ENCODE peak calls at places on chromosomes 13 and 19, in nine cellular contexts. G is HFF-Myc, X is AG09309, T is osteoblast, B is colonic mucosa, S is body of pancreas, Q is mucosa of descending colon, M is GM12878, U is cardiac muscle cell. O is an unnamed sample.

GRCh38 chr13:66673401-66673800 is 556.7 kb downstream of the PCDH9 start:
- DNase-seq in G (peak; percentile 44), X (peak; percentile 73), T (peak; percentile 48), B (no peak), S (no peak), Q (no peak), M (no peak), U (no peak), O (peak; percentile 91)

GRCh38 chr13:100454876-100455275 is 133.7 kb downstream of the GGACT start:
- DNase-seq in G (peak; percentile 29), X (no peak), T (no peak), B (peak; percentile 42), S (no peak), Q (no peak), M (no peak), U (no peak), O (peak; percentile 63)

GRCh38 chr13:28718538-28719226 is at the start of gene SLC46A3:
- DNase-seq in G (peak; percentile 75), X (peak; percentile 95), T (peak; percentile 98), B (peak; percentile 98), S (peak; percentile 98), Q (peak; percentile 98), M (peak; percentile 88), U (peak; percentile 97), O (peak; percentile 98)

GRCh38 chr13:31409678-31410356 is 210.0 kb downstream of the B3GLCT start:
- DNase-seq in G (no peak), X (no peak), T (peak; percentile 4), B (peak; percentile 28), S (no peak), Q (peak; percentile 52), M (no peak), U (no peak), O (no peak)

GRCh38 chr13:32086791-32087441 is 55.3 kb downstream of the FRY start:
- DNase-seq in G (no peak), X (no peak), T (no peak), B (no peak), S (no peak), Q (no peak), M (no peak), U (no peak), O (no peak)

GRCh38 chr13:25249001-25249543 is 38.2 kb downstream of the MTMR6 start:
- DNase-seq in G (peak; percentile 31), X (peak; percentile 53), T (no peak), B (no peak), S (no peak), Q (no peak), M (peak; percentile 17), U (peak; percentile 34), O (peak; percentile 41)

GRCh38 chr13:32669030-32669646 is 82.9 kb downstream of the PDS5B start:
- DNase-seq in G (peak; percentile 14), X (peak; percentile 10), T (no peak), B (no peak), S (no peak), Q (peak; percentile 44), M (no peak), U (peak; percentile 79), O (peak; percentile 76)

GRCh38 chr19:35885225-35885624 is 15.1 kb downstream of the NFKBID start:
- DNase-seq in G (no peak), X (no peak), T (no peak), B (no peak), S (no peak), Q (no peak), M (no peak), U (no peak), O (no peak)

GRCh38 chr19:52398091-52398461 is 427 bp downstream of the ZNF528 start:
- DNase-seq in G (no peak), X (no peak), T (peak; percentile 69), B (peak; percentile 21), S (peak; percentile 5), Q (no peak), M (no peak), U (peak; percentile 3), O (no peak)

GRCh38 chr19:55585658-55586339 is 5.2 kb upstream of the ZNF579 start:
- DNase-seq in G (no peak), X (no peak), T (peak; percentile 94), B (peak; percentile 45), S (peak; percentile 83), Q (peak; percentile 56), M (no peak), U (peak; percentile 87), O (peak; percentile 74)

GRCh38 chr19:30394481-30395151 is 22.4 kb downstream of the ZNF536 start:
- DNase-seq in G (no peak), X (no peak), T (no peak), B (no peak), S (no peak), Q (no peak), M (no peak), U (no peak), O (no peak)

GRCh38 chr13:109180905-109181425 is 551.6 kb downstream of the MYO16 start:
- DNase-seq in G (peak; percentile 31), X (peak; percentile 86), T (peak; percentile 76), B (no peak), S (no peak), Q (no peak), M (no peak), U (no peak), O (peak; percentile 74)

GRCh38 chr19:5078179-5078578 is 109.3 kb downstream of the KDM4B start:
- DNase-seq in G (no peak), X (no peak), T (no peak), B (no peak), S (no peak), Q (no peak), M (no peak), U (no peak), O (no peak)

GRCh38 chr13:30371649-30372265 is 50.5 kb upstream of the UBE2L5 start:
- DNase-seq in G (no peak), X (peak; percentile 28), T (peak; percentile 88), B (peak; percentile 80), S (peak; percentile 55), Q (peak; percentile 75), M (peak; percentile 96), U (no peak), O (peak; percentile 37)

GRCh38 chr13:97945792-97946419 is 7.6 kb upstream of the IPO5 start:
- DNase-seq in G (no peak), X (no peak), T (no peak), B (no peak), S (no peak), Q (no peak), M (no peak), U (no peak), O (no peak)

GRCh38 chr13:60047943-60048342 is 115.8 kb downstream of the DIAPH3 start:
- DNase-seq in G (no peak), X (no peak), T (no peak), B (no peak), S (no peak), Q (no peak), M (no peak), U (no peak), O (peak; percentile 4)

GRCh38 chr19:16739546-16739945 is 19.9 kb downstream of the NWD1 start:
- DNase-seq in G (no peak), X (no peak), T (no peak), B (no peak), S (no peak), Q (no peak), M (no peak), U (peak; percentile 55), O (no peak)

GRCh38 chr19:16736709-16737108 is 17.1 kb downstream of the NWD1 start:
- DNase-seq in G (no peak), X (no peak), T (no peak), B (no peak), S (no peak), Q (no peak), M (no peak), U (no peak), O (peak; percentile 3)

GRCh38 chr19:16741084-16741483 is 21.4 kb downstream of the NWD1 start:
- DNase-seq in G (no peak), X (no peak), T (no peak), B (no peak), S (no peak), Q (no peak), M (no peak), U (no peak), O (no peak)

DNA sequence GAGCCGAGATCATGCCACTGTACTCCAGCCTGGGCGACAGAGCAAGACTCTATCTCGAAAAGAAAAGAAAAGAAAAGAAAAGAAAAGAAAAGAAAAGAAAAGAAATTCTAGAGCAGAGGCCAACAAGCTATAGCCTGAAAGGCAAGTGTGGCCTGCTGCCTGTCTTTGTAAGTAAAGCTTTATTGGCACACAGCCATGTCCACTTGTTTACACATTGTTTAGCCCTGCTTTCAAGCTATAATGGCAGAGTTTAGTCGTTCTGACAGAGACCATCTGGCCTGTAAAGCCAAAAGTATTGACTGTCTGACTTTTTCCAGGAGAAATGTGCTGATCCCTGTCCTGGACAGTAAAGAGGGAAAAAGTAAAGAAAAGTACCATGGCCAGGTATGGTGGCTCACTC is 18.3 kb downstream of the NWD1 start:
- DNase-seq in G (peak; percentile 3), X (no peak), T (no peak), B (peak; percentile 33), S (no peak), Q (peak; percentile 62), M (no peak), U (no peak), O (peak; percentile 17)
- TF ChIP-seq CTCF in G (no peak), X (no peak), T (no peak), B (no peak), S (no peak), Q (no peak), M (no peak), U (no peak), O (no peak)

DNA sequence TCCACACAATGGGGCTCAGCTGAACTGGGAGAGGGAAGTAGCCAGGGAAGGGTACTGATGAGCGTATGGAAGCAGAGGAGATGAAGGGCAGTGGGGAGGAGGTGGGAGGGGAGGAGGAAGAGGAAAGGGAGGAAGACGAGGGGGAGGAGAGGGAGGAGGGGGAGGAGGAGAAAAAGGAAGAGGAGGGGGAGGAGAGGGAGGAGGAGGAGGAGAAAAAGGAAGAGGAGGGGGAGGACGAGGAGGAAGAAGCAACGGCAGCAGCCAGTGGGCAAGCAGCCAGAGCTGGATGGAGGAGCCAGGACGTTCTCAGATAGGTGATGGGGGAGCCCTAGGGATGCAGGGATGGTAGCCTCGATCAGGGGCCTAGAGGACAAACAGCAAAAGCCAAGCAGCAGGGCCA is 5.6 kb downstream of the CERS4 start:
- DNase-seq in G (no peak), X (no peak), T (peak; percentile 45), B (no peak), S (no peak), Q (no peak), M (no peak), U (no peak), O (no peak)
- H3K4me3 ChIP-seq in G (no peak overlapping the region), X (no peak overlapping the region), T (no peak overlapping the region), B (no peak overlapping the region), S (no peak overlapping the region), Q (no peak overlapping the region), M (peak overlapping the region; percentile 53), U (no peak overlapping the region), O (no peak overlapping the region)

GRCh38 chr13:23715762-23716235 is 145.6 kb downstream of the TNFRSF19 start:
- DNase-seq in G (no peak), X (no peak), T (no peak), B (no peak), S (peak; percentile 60), Q (peak; percentile 13), M (no peak), U (peak; percentile 49), O (peak; percentile 36)
- TF ChIP-seq CTCF in G (peak; percentile 15), X (peak; percentile 45), T (peak; percentile 42), B (no peak), S (peak; percentile 15), Q (no peak), M (peak; percentile 38), U (peak; percentile 24), O (peak; percentile 33)

GRCh38 chr13:47661076-47661475 is 340.0 kb downstream of the SUCLA2 start:
- DNase-seq in G (peak; percentile 72), X (peak; percentile 82), T (no peak), B (no peak), S (no peak), Q (no peak), M (no peak), U (no peak), O (peak; percentile 65)

GRCh38 chr13:47656651-47657050 is 344.4 kb downstream of the SUCLA2 start:
- DNase-seq in G (no peak), X (no peak), T (no peak), B (no peak), S (no peak), Q (no peak), M (no peak), U (no peak), O (no peak)
- H3K4me3 ChIP-seq in G (no peak overlapping the region), X (no peak overlapping the region), T (no peak overlapping the region), B (no peak overlapping the region), S (no peak overlapping the region), Q (no peak overlapping the region), M (no peak overlapping the region), U (no peak overlapping the region), O (no peak overlapping the region)